ENCODE peak calls at places on chromosomes 1 and 21, in eight cellular contexts. E, W, D, N, H, C, O and I are unnamed samples. For H3K9me3, the result is how much of the 10 kb centered on the place peaks cover.

GRCh38 chr1:1001057-1001630 is 1.2 kb upstream of the HES4 start:
- DNase-seq in W (no peak), O (no peak), D (peak), N (no peak), C (peak), E (no peak), H (no peak), I (peak)

GRCh38 chr1:226688056-226688748 is 50.9 kb downstream of the ITPKB start:
- DNase-seq in D (no peak), O (no peak), W (no peak), C (no peak), H (no peak), N (no peak), E (no peak), I (no peak)

GRCh38 chr1:56838726-56839125 is 15.9 kb upstream of the C8A start:
- DNase-seq in D (no peak), N (no peak), H (no peak), C (no peak), W (no peak), O (no peak), E (no peak), I (no peak)

GRCh38 chr1:151416231-151416630 is 16.9 kb downstream of the PSMB4 start:
- DNase-seq in W (no peak), D (no peak), H (no peak), C (peak), N (no peak), O (no peak), E (no peak), I (no peak)

GRCh38 chr1:40265298-40265697 is 7.3 kb downstream of the ZMPSTE24 start:
- DNase-seq in H (no peak), D (no peak), N (no peak), O (no peak), W (no peak), E (no peak), C (no peak), I (no peak)

GRCh38 chr1:25772692-25773245 is 27.2 kb upstream of the SELENON start:
- DNase-seq in W (no peak), O (no peak), N (no peak), H (no peak), D (no peak), E (no peak), C (no peak), I (no peak)

GRCh38 chr1:204706838-204707509 is 21.4 kb upstream of the LRRN2 start:
- DNase-seq in C (peak), D (no peak), O (no peak), E (no peak), N (no peak), W (no peak), H (no peak), I (no peak)

GRCh38 chr1:245500546-245500945 is 345.8 kb downstream of the KIF26B start:
- DNase-seq in E (no peak), O (no peak), W (no peak), H (no peak), C (no peak), D (peak), N (no peak), I (no peak)

GRCh38 chr1:113057006-113057405 is 16.0 kb upstream of the LRIG2 start:
- DNase-seq in W (no peak), H (no peak), N (no peak), C (peak), O (no peak), E (no peak), D (no peak), I (no peak)

GRCh38 chr1:246459213-246459612 is 47.9 kb downstream of the SMYD3 start:
- DNase-seq in D (no peak), C (no peak), N (no peak), E (no peak), H (no peak), O (no peak), W (no peak), I (no peak)

GRCh38 chr1:87113313-87113712 is 198.9 kb downstream of the HS2ST1 start:
- DNase-seq in O (no peak), H (no peak), N (no peak), W (peak), C (no peak), D (no peak), E (no peak), I (no peak)

GRCh38 chr1:66761273-66761672 is 9.0 kb downstream of the DYNLT5 start:
- DNase-seq in N (no peak), H (no peak), E (no peak), C (no peak), D (no peak), W (no peak), O (no peak), I (no peak)

GRCh38 chr1:19680644-19681043 is 16.0 kb downstream of the HTR6 start:
- DNase-seq in N (no peak), O (no peak), E (no peak), H (no peak), C (peak), D (no peak), W (no peak), I (no peak)

GRCh38 chr1:77026640-77027039 is 159.4 kb downstream of the ST6GALNAC5 start:
- DNase-seq in N (no peak), E (no peak), H (no peak), D (no peak), O (no peak), C (no peak), W (no peak), I (no peak)

GRCh38 chr1:201648066-201648910 is 109.4 kb downstream of the NAV1 start:
- DNase-seq in N (no peak), E (no peak), O (no peak), W (peak), D (peak), C (peak), H (peak), I (no peak)

GRCh38 chr1:210223174-210223904 is 9.3 kb upstream of the SERTAD4 start:
- DNase-seq in D (no peak), H (no peak), E (no peak), N (no peak), C (no peak), W (no peak), O (no peak), I (no peak)

GRCh38 chr1:198771562-198772153 is 132.8 kb downstream of the PTPRC start:
- DNase-seq in H (peak), D (no peak), N (no peak), O (no peak), W (no peak), C (no peak), E (no peak), I (peak)

GRCh38 chr1:235651170-235651806 is 1.7 kb upstream of the GNG4 start:
- DNase-seq in H (no peak), E (no peak), O (no peak), N (no peak), D (no peak), C (no peak), W (no peak), I (no peak)

GRCh38 chr21:35603471-35603870 is 456.9 kb downstream of the SETD4 start:
- DNase-seq in D (no peak), C (peak), H (no peak), E (no peak), N (no peak), O (no peak), W (no peak), I (no peak)

GRCh38 chr21:38984982-38985422 is 179.3 kb downstream of the ETS2 start:
- DNase-seq in W (no peak), H (no peak), N (no peak), O (no peak), E (no peak), D (no peak), C (no peak), I (no peak)

GRCh38 chr1:221795400-221795799 is 53.5 kb upstream of the DUSP10 start:
- DNase-seq in E (no peak), D (no peak), W (no peak), O (no peak), N (no peak), C (no peak), H (no peak), I (no peak)

GRCh38 chr21:39156024-39156423 is 27.2 kb downstream of the PSMG1 start:
- DNase-seq in D (no peak), W (no peak), O (no peak), H (no peak), N (no peak), E (no peak), C (no peak), I (no peak)

GRCh38 chr1:112508242-112509004 is at the start of gene WNT2B:
- DNase-seq in E (peak), H (peak), D (peak), W (no peak), C (peak), O (peak), N (peak), I (peak)

GRCh38 chr1:30697977-30698376 is 25.4 kb downstream of the MATN1 start:
- DNase-seq in N (no peak), O (peak), C (no peak), W (peak), H (peak), E (no peak), D (no peak), I (no peak)

GRCh38 chr1:235952950-235953615 is 86.4 kb upstream of the LYST start:
- DNase-seq in N (no peak), W (no peak), D (no peak), H (no peak), O (no peak), C (no peak), E (no peak), I (no peak)

DNA sequence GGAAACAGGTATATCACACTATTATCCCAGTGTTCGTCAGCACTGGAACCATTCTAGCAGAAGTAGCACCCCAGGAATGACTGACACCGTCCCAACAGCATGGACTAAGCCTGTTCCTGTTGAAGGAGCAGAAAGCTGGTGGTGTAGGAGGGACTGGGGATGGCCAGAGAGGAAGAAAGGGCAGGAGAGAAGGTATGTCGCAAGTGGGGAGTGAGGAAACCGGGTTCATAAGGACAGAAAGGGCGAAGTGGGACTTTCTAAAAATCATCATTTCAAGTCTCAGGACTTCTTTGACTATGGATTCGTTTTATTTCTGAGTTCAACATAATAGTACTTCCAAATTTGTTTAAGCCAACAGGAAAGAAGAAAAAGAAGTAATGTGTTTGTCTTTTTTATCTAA is 19.7 kb upstream of the MX1 start:
- DNase-seq in C (no peak), H (no peak), O (no peak), W (no peak), E (no peak), N (no peak), D (no peak), I (no peak)
- H3K9me3 ChIP-seq in C (under half), H (under half), O (under half), W (under half), E (under half), N (under half), D (under half), I (under half)

GRCh38 chr1:2831596-2832212 is 30.2 kb upstream of the TTC34 start:
- DNase-seq in W (no peak), O (no peak), E (no peak), D (peak), H (no peak), C (no peak), N (no peak), I (no peak)

GRCh38 chr1:2832506-2833453 is 31.3 kb upstream of the TTC34 start:
- DNase-seq in O (no peak), D (peak), C (no peak), H (no peak), N (no peak), W (no peak), E (no peak), I (no peak)

GRCh38 chr1:2834741-2835564 is 33.5 kb upstream of the TTC34 start:
- DNase-seq in W (no peak), O (no peak), N (no peak), H (no peak), D (peak), E (no peak), C (no peak), I (no peak)

GRCh38 chr1:2834146-2834475 is 32.6 kb upstream of the TTC34 start:
- DNase-seq in D (peak), E (no peak), W (no peak), N (no peak), O (no peak), C (no peak), H (no peak), I (no peak)

GRCh38 chr1:2833454-2834145 is 32.1 kb upstream of the TTC34 start:
- DNase-seq in C (no peak), E (no peak), O (no peak), H (no peak), W (no peak), N (no peak), D (peak), I (no peak)
- H3K9me3 ChIP-seq in C (under half), E (under half), O (under half), H (under half), W (under half), N (under half), D (under half), I (under half)

GRCh38 chr1:239987103-239987745 is 104.5 kb upstream of the FMN2 start:
- DNase-seq in E (no peak), D (no peak), C (peak), W (peak), H (peak), O (peak), N (no peak), I (no peak)

GRCh38 chr1:239989990-239990389 is 101.7 kb upstream of the FMN2 start:
- DNase-seq in W (no peak), E (no peak), D (no peak), N (no peak), H (no peak), C (no peak), O (no peak), I (no peak)

GRCh38 chr1:239982762-239983161 is 108.9 kb upstream of the FMN2 start:
- DNase-seq in N (no peak), D (no peak), C (no peak), O (no peak), W (no peak), H (no peak), E (no peak), I (no peak)

GRCh38 chr1:239979469-239979868 is 112.2 kb upstream of the FMN2 start:
- DNase-seq in D (no peak), C (no peak), E (no peak), H (no peak), O (no peak), W (no peak), N (no peak), I (no peak)

GRCh38 chr1:239985044-239985443 is 106.6 kb upstream of the FMN2 start:
- DNase-seq in N (no peak), C (no peak), E (no peak), H (no peak), W (no peak), D (no peak), O (no peak), I (no peak)
- H3K9me3 ChIP-seq in N (under half), C (half or more), E (under half), H (under half), W (under half), D (under half), O (under half), I (under half)

DNA sequence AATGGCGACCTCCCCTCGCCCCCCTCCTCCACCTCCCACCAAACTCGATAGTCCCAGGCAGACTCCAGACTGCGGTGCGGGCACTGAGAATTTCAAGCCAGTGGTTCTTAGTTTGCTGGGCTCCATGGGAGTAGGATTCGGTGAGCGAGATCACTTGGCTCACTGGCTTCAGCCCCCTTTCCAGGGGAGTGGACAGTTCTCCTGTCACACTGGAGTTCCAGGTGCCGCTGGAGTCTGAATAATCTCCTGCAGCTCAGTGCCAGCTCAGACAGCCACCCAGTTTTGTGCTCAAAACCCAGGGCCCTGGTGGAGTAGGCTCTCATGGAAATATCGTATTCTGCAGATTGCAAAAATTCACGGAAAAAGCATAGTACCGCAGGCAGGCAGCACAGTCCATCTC is 7.6 kb downstream of the OR2M7 start:
- DNase-seq in C (no peak), H (no peak), E (no peak), D (no peak), N (no peak), O (no peak), W (no peak), I (no peak)
- H3K9me3 ChIP-seq in C (half or more), H (under half), E (under half), D (under half), N (under half), O (under half), W (under half), I (under half)

GRCh38 chr1:165040641-165041040 is 315.9 kb downstream of the LMX1A start:
- DNase-seq in N (no peak), W (no peak), H (no peak), O (no peak), D (no peak), E (no peak), C (no peak), I (no peak)
- H3K9me3 ChIP-seq in N (under half), W (under half), H (under half), O (under half), D (under half), E (under half), C (under half), I (under half)

GRCh38 chr1:3196577-3197245 is 127.7 kb downstream of the PRDM16 start:
- DNase-seq in O (no peak), W (no peak), D (no peak), N (no peak), E (no peak), H (no peak), C (no peak), I (no peak)

GRCh38 chr1:3195966-3196515 is 127.0 kb downstream of the PRDM16 start:
- DNase-seq in W (no peak), E (no peak), N (no peak), D (no peak), H (no peak), C (no peak), O (no peak), I (no peak)

GRCh38 chr1:3194760-3195479 is 125.9 kb downstream of the PRDM16 start:
- DNase-seq in E (no peak), D (no peak), H (no peak), O (no peak), C (no peak), W (peak), N (no peak), I (no peak)

GRCh38 chr1:3193811-3194210 is 124.8 kb downstream of the PRDM16 start:
- DNase-seq in H (no peak), N (no peak), D (no peak), W (peak), E (no peak), O (no peak), C (no peak), I (no peak)

GRCh38 chr1:3195480-3195815 is 126.4 kb downstream of the PRDM16 start:
- DNase-seq in H (no peak), D (no peak), C (no peak), O (no peak), E (no peak), N (no peak), W (peak), I (no peak)
- H3K9me3 ChIP-seq in H (under half), D (under half), C (under half), O (under half), E (under half), N (under half), W (under half), I (under half)

GRCh38 chr1:2940178-2940577 is 81.1 kb upstream of the ACTRT2 start:
- DNase-seq in E (no peak), C (no peak), W (no peak), D (peak), N (no peak), H (no peak), O (no peak), I (no peak)

GRCh38 chr1:2941040-2941439 is 80.2 kb upstream of the ACTRT2 start:
- DNase-seq in D (no peak), O (no peak), E (no peak), H (no peak), W (no peak), N (no peak), C (no peak), I (no peak)

GRCh38 chr1:2941907-2942306 is 79.4 kb upstream of the ACTRT2 start:
- DNase-seq in H (no peak), O (no peak), C (no peak), D (peak), W (no peak), E (no peak), N (no peak), I (no peak)

GRCh38 chr1:2943686-2944260 is 77.5 kb upstream of the ACTRT2 start:
- DNase-seq in O (no peak), H (no peak), W (no peak), N (no peak), D (peak), E (no peak), C (no peak), I (no peak)

GRCh38 chr1:2942410-2942809 is 78.9 kb upstream of the ACTRT2 start:
- DNase-seq in W (no peak), E (no peak), H (no peak), C (no peak), O (no peak), N (no peak), D (peak), I (no peak)
- H3K9me3 ChIP-seq in W (under half), E (under half), H (under half), C (half or more), O (under half), N (under half), D (under half), I (under half)

DNA sequence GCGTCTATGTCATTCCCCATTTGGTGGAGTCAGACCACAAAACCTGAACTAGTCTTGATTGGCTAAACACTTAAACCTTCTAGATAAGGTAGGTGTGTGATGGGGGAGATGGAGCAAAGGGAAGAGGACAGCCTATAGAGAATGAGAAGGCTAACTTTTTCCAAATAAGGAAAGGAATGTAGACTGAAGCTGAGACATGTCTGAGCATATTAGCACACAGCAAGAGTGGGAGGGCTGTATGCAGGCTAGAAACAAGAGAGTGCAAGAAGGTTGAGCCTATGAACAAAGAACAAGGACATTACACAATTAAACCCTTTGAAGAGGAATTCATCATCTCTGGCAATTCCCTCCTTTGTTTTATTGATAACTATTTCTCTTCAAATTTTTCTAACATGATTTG is 89.2 kb upstream of the OLFM3 start:
- DNase-seq in E (no peak), O (no peak), H (no peak), D (no peak), N (no peak), C (peak), W (no peak), I (no peak)
- H3K9me3 ChIP-seq in E (under half), O (under half), H (under half), D (under half), N (under half), C (under half), W (under half), I (under half)

DNA sequence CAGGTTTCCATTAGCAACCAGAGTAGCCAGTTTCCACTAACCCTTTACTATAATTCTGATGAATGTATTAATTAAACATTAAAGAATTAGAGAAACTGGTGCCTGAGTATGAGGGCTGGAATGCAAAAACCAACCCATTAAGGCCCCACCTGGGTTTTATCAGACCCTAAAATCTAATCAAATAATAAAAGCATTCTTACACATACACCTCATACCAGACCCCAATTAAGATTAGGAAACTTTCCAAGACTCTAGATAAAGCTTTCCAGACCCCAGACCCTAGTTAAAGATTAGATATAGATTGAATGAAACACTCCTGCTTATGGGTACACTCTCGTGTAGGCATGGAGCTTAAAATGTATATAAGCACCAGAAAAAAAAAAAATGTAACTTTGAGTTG is 581.3 kb upstream of the BEND5 start:
- DNase-seq in N (no peak), E (no peak), H (no peak), W (no peak), O (no peak), D (no peak), C (no peak), I (no peak)
- H3K9me3 ChIP-seq in N (under half), E (under half), H (under half), W (under half), O (under half), D (under half), C (half or more), I (under half)

GRCh38 chr1:248697907-248698306 is 4.7 kb downstream of the OR14I1 start:
- DNase-seq in W (no peak), O (peak), C (no peak), D (no peak), N (no peak), H (no peak), E (no peak), I (no peak)

GRCh38 chr1:248699099-248699498 is 3.5 kb downstream of the OR14I1 start:
- DNase-seq in D (no peak), W (no peak), O (no peak), H (no peak), N (no peak), C (no peak), E (no peak), I (no peak)

GRCh38 chr1:248704556-248704955 is 2.0 kb upstream of the OR14I1 start:
- DNase-seq in D (no peak), W (no peak), C (no peak), N (no peak), E (no peak), O (peak), H (no peak), I (no peak)

GRCh38 chr1:248703674-248704073 is 1.1 kb upstream of the OR14I1 start:
- DNase-seq in C (no peak), E (no peak), D (no peak), W (no peak), H (no peak), O (no peak), N (no peak), I (no peak)

GRCh38 chr1:248702714-248703113 is at the start of gene OR14I1:
- DNase-seq in E (no peak), N (no peak), W (no peak), C (no peak), H (no peak), D (no peak), O (no peak), I (no peak)
- H3K9me3 ChIP-seq in E (under half), N (under half), W (under half), C (half or more), H (under half), D (under half), O (under half), I (under half)